ENCODE peak calls at places on chromosomes 16 and 17, in five cellular contexts. Q is HCT116, V is mucosa of descending colon, D is heart right ventricle, G is thoracic aorta. Y is an unnamed sample.

GRCh38 chr17:57004944-57005579 is 27.1 kb downstream of the SCPEP1 start:
- DNase-seq in D (no peak), G (no peak), V (peak), Q (no peak), Y (no peak)

GRCh38 chr17:48961516-48962233 is 6.7 kb downstream of the GIP start:
- DNase-seq in G (no peak), V (no peak), D (no peak), Q (no peak), Y (no peak)

GRCh38 chr16:6297666-6298435 is 1034.8 kb upstream of the RBFOX1 start:
- DNase-seq in Q (no peak), G (no peak), V (no peak), D (no peak), Y (no peak)

GRCh38 chr16:73279451-73279850 is 231.5 kb upstream of the ZFHX3 start:
- DNase-seq in D (no peak), V (no peak), Q (no peak), G (no peak), Y (no peak)

GRCh38 chr17:43702636-43703035 is 40.9 kb upstream of the MEOX1 start:
- DNase-seq in V (no peak), D (no peak), Q (no peak), G (no peak), Y (no peak)

GRCh38 chr16:84600343-84601229 is 17.3 kb downstream of the COTL1 start:
- DNase-seq in V (no peak), D (no peak), Q (no peak), G (no peak), Y (no peak)

GRCh38 chr16:56341656-56342397 is 83.5 kb downstream of the AMFR start:
- DNase-seq in D (peak), Q (no peak), V (no peak), G (no peak), Y (no peak)

GRCh38 chr17:50209472-50210248 is 8.2 kb upstream of the COL1A1 start:
- DNase-seq in G (peak), V (peak), D (peak), Q (no peak), Y (peak)

GRCh38 chr16:14378131-14378551 is 251.9 kb downstream of the PARN start:
- DNase-seq in G (no peak), Q (peak), D (no peak), V (no peak), Y (peak)

GRCh38 chr17:72021417-72022041 is 99.3 kb upstream of the SOX9 start:
- DNase-seq in D (no peak), V (no peak), Q (no peak), G (no peak), Y (no peak)

GRCh38 chr17:39579318-39580081 is 28.2 kb downstream of the NEUROD2 start:
- DNase-seq in D (peak), V (no peak), G (no peak), Q (no peak), Y (no peak)

GRCh38 chr17:4080686-4081085 is 62.1 kb downstream of the ZZEF1 start:
- DNase-seq in V (no peak), Q (no peak), G (no peak), D (no peak), Y (no peak)

GRCh38 chr17:79620207-79621038 is 9.6 kb upstream of the RBFOX3 start:
- DNase-seq in D (no peak), Q (no peak), V (no peak), G (no peak), Y (no peak)

GRCh38 chr16:30983289-30983889 is 1.6 kb upstream of the HSD3B7 start:
- DNase-seq in V (no peak), D (no peak), G (no peak), Q (no peak), Y (no peak)

GRCh38 chr16:88908307-88908706 is 41.8 kb upstream of the PABPN1L start:
- DNase-seq in V (no peak), D (peak), G (no peak), Q (no peak), Y (no peak)

GRCh38 chr17:74972973-74973328 is 392 bp upstream of the HID1 start:
- DNase-seq in Q (no peak), V (no peak), G (no peak), D (no peak), Y (no peak)

GRCh38 chr16:86558355-86559193 is 3.5 kb upstream of the MTHFSD start:
- DNase-seq in V (no peak), G (no peak), Q (no peak), D (no peak), Y (no peak)

GRCh38 chr16:3454631-3455147 is 11.2 kb downstream of the NAA60 start:
- DNase-seq in G (no peak), D (no peak), V (no peak), Q (no peak), Y (no peak)

GRCh38 chr17:61361084-61361483 is 38.6 kb upstream of the TBX2 start:
- DNase-seq in D (no peak), V (no peak), Q (no peak), G (no peak), Y (no peak)

GRCh38 chr17:62626719-62627218 is 701 bp upstream of the MRC2 start:
- DNase-seq in G (no peak), Q (no peak), D (peak), V (peak), Y (peak)

GRCh38 chr16:31093132-31093703 is 1.4 kb downstream of the VKORC1 start:
- DNase-seq in Q (no peak), G (no peak), D (no peak), V (no peak), Y (no peak)

GRCh38 chr17:16443390-16444257 is 28.3 kb downstream of the TRPV2 start:
- DNase-seq in D (no peak), G (no peak), V (no peak), Q (no peak), Y (no peak)

GRCh38 chr17:74015316-74015715 is 188.2 kb upstream of the RPL38 start:
- DNase-seq in G (no peak), D (no peak), V (no peak), Q (no peak), Y (no peak)

GRCh38 chr17:81477173-81477572 is 35.4 kb downstream of the ACTG1 start:
- DNase-seq in G (no peak), Q (no peak), D (no peak), V (no peak), Y (no peak)

GRCh38 chr17:81476635-81477034 is 36.0 kb downstream of the ACTG1 start:
- DNase-seq in V (no peak), Q (no peak), G (no peak), D (no peak), Y (no peak)

GRCh38 chr17:81479175-81479574 is 33.4 kb downstream of the ACTG1 start:
- DNase-seq in G (no peak), D (no peak), V (no peak), Q (no peak), Y (no peak)

GRCh38 chr17:81479672-81480071 is 32.9 kb downstream of the ACTG1 start:
- DNase-seq in V (no peak), G (no peak), Q (no peak), D (no peak), Y (no peak)

GRCh38 chr17:81478119-81478518 is 34.5 kb downstream of the ACTG1 start:
- DNase-seq in Q (no peak), G (no peak), D (no peak), V (no peak), Y (no peak)
- TF ChIP-seq CTCF in Q (no peak), G (no peak), D (no peak), V (no peak), Y (no peak)

DNA sequence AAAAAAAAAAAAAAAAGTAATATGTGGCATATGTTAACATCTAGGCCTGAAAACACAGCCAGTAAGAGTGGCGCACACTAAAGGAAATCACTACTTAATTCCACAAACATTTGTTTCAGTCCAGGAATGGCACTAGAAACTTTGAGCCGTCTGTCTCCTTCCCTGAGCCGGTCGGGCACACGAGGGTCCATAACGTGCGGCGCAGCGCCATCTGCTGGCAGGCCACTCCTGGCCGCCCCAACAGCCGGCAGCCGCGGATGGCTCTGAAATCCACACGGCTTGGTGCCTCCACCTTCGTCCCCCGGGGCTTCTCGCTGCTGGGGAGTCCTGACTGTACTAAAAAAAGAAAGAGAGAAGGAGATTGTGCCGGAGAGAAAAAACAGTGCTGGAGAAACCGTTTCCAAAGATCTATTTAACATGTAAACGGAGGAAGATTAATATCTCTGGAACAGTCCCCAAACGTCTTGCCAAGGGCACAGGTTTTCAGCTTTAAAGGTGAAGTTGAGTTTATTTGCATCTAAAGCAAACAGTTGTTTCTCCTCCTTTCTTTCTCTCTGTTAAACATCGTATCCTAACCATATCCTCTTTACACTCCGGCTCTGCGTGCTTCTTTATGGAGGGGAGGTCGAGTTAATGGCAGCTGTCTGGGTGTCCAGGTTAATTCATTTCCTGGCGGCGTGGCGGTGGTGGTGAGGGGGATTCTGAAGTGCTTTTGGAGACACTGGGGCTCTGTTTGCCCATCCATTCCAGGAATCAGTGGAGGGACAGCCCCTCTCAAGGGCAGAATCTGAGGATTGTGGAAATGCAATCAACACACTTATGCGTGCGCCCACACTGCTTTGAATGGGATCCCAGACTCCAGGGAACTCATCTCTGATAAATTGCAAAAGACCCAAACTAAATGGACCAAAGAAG is 611.3 kb upstream of the SALL1 start:
- DNase-seq in Q (no peak), G (no peak), D (peak), V (peak), Y (peak)
- TF ChIP-seq CTCF in Q (no peak), G (peak), D (peak), V (peak), Y (peak)

GRCh38 chr16:75424096-75424762 is 9.1 kb downstream of the CFDP1 start:
- DNase-seq in Q (no peak), D (no peak), G (no peak), V (no peak), Y (no peak)
- TF ChIP-seq CTCF in Q (no peak), D (no peak), G (no peak), V (no peak), Y (no peak)

DNA sequence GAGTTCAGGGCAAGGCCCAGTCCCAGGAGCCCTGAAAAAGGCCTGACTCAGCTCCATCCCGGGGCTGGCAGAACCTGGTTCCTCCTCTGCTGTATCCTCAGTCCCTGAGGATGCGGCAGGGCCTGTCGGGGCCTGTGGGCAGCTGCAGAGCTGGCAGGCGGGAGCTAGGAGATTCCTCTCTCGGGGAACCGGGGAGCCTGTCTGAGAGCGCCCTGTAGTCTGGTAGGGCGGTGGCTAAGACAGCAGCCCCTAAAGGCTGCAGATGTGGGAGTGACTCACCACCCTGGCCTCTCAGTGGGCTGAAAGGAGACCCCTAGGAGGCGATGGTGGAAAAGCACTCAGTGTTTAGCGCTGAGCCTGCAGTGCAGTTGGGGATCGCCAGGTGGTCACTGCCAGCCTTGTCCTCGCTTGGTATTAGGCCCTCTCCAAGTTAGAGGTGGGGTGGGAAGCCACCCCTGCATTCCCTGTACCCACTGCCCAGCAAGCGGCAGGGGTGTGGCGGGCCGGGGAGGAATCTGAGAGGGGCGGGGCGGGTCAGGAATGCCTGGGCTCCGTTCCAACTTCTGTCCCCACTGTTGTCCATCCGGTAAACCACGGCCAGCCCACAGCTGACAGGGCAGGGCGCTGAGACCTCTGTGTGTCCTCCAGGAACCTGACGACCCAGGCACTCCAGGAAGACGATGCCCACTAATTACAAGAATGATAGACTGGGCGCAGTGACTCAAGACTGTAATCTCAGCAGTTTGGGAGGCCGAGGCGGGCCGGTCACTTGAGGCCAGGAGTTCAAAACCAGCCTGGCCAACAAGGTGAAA is 29.5 kb upstream of the CDH1 start:
- DNase-seq in Q (peak), G (no peak), D (peak), V (peak), Y (no peak)
- TF ChIP-seq CTCF in Q (peak), G (no peak), D (no peak), V (no peak), Y (no peak)

Y was measured in HFF-Myc.